ENCODE peak calls at places on chromosome 14, in five cellular contexts. F, A, I, D and M are unnamed samples.

GRCh38 chr14:69069020-69069421 is 83.9 kb downstream of the DCAF5 start:
- DNase-seq in I (no peak), D (no peak), A (no peak), F (no peak), M (no peak)

GRCh38 chr14:104604461-104605449 is at the start of gene TMEM179:
- DNase-seq in A (no peak), D (no peak), I (no peak), F (peak), M (no peak)

GRCh38 chr14:32512813-32513212 is 183.7 kb downstream of the AKAP6 start:
- DNase-seq in D (no peak), I (no peak), A (no peak), F (no peak), M (no peak)

GRCh38 chr14:53411110-53411509 is 258.0 kb upstream of the DDHD1 start:
- DNase-seq in F (no peak), I (no peak), A (no peak), D (no peak), M (no peak)

GRCh38 chr14:77950371-77950770 is 150.5 kb downstream of the ADCK1 start:
- DNase-seq in I (no peak), D (no peak), A (no peak), F (no peak), M (no peak)

GRCh38 chr14:87152701-87153100 is 840.3 kb downstream of the GALC start:
- DNase-seq in F (no peak), A (no peak), I (no peak), D (no peak), M (no peak)

GRCh38 chr14:61620130-61620946 is 75.0 kb upstream of the HIF1A start:
- DNase-seq in F (no peak), A (no peak), I (no peak), D (no peak), M (no peak)

GRCh38 chr14:104576607-104577332 is 2.8 kb upstream of the C14orf180 start:
- DNase-seq in D (no peak), F (no peak), I (no peak), A (no peak), M (no peak)

GRCh38 chr14:31122098-31122611 is 85.4 kb downstream of the HECTD1 start:
- DNase-seq in F (peak), I (no peak), D (no peak), A (no peak), M (no peak)

GRCh38 chr14:39948235-39948634 is 516.0 kb upstream of the FBXO33 start:
- DNase-seq in F (no peak), D (no peak), I (no peak), A (no peak), M (no peak)

GRCh38 chr14:95452176-95452889 is 64.1 kb downstream of the SYNE3 start:
- DNase-seq in F (no peak), D (no peak), A (no peak), I (no peak), M (peak)

GRCh38 chr14:68032154-68032553 is 212.6 kb downstream of the RAD51B start:
- DNase-seq in I (no peak), D (no peak), A (no peak), F (no peak), M (no peak)

GRCh38 chr14:30610719-30611388 is 11.3 kb upstream of the SCFD1 start:
- DNase-seq in I (no peak), D (no peak), F (peak), A (no peak), M (no peak)

GRCh38 chr14:101126376-101127130 is 223.0 kb upstream of the RTL1 start:
- DNase-seq in F (no peak), D (no peak), A (peak), I (no peak), M (no peak)

GRCh38 chr14:37622231-37622923 is 26.9 kb downstream of the TTC6 start:
- DNase-seq in D (no peak), I (no peak), A (no peak), F (no peak), M (peak)

GRCh38 chr14:50407089-50407813 is 10.6 kb upstream of the CDKL1 start:
- DNase-seq in A (no peak), I (no peak), F (no peak), D (no peak), M (no peak)

GRCh38 chr14:69005432-69006148 is 26.5 kb upstream of the ACTN1 start:
- DNase-seq in D (peak), A (peak), F (no peak), I (peak), M (peak)

GRCh38 chr14:87170179-87170578 is 822.8 kb downstream of the GALC start:
- DNase-seq in F (no peak), I (no peak), D (no peak), A (no peak), M (no peak)

GRCh38 chr14:103541494-103541943 is 12.5 kb downstream of the TRMT61A start:
- DNase-seq in A (no peak), F (no peak), D (no peak), I (no peak), M (no peak)

GRCh38 chr14:103542545-103543088 is 13.6 kb downstream of the TRMT61A start:
- DNase-seq in F (no peak), D (no peak), I (no peak), A (no peak), M (peak)

GRCh38 chr14:103543140-103543539 is 14.1 kb downstream of the TRMT61A start:
- DNase-seq in F (no peak), A (no peak), I (no peak), D (no peak), M (no peak)

GRCh38 chr14:103540816-103541493 is 12.0 kb downstream of the TRMT61A start:
- DNase-seq in D (no peak), F (no peak), I (no peak), A (no peak), M (no peak)

DNA sequence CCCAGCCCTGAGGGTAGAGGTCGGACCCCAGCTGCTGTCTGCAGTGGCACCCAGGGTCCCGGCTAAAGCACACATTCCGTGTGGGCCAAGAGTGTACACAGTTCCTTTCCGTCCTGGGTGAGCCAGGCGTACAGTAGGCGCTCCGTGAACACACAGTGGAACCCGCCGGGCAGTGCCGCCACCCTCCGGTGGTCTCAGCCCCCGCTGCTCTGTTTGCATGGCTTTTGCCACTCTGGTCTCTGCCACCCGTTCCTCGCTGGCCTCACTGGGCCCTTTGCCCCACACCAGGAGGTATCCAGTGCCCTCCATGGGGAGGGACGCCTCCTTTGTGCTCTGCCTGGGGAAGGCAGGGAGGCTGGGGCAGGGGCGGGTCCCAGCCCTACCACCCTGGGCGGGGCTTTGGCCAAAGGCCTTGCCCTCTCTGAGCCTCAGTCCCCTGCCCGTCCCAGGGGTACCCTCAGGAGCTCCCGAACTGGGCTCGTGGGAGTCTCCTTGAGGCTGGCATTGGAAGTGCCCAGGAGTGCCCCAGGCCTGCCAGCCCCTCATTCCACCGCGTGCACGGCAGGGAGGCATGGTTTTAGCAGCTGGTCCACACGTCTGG is 13.0 kb downstream of the TRMT61A start:
- DNase-seq in F (no peak), I (no peak), A (no peak), D (no peak), M (peak)
- H3K4me3 ChIP-seq in F (no peak), I (no peak), A (peak), D (no peak), M (no peak)

GRCh38 chr14:59159169-59159568 is 29.3 kb upstream of the DAAM1 start:
- DNase-seq in D (no peak), A (no peak), F (no peak), I (no peak), M (no peak)
- TF ChIP-seq POLR2AphosphoS5 in D (no peak), A (no peak), F (no peak), I (no peak), M (no peak)

GRCh38 chr14:57943038-57943437 is 77.1 kb upstream of the SLC35F4 start:
- DNase-seq in F (no peak), A (no peak), D (no peak), I (no peak), M (no peak)
- H3K4me3 ChIP-seq in F (no peak), A (no peak), D (no peak), I (no peak), M (no peak)

GRCh38 chr14:89701079-89702043 is 253.2 kb downstream of the EFCAB11 start:
- DNase-seq in D (peak), F (peak), I (peak), A (peak), M (peak)
- TF ChIP-seq POLR2AphosphoS5 in D (no peak), F (no peak), I (no peak), A (peak), M (peak)

GRCh38 chr14:23181946-23182345 is 1.5 kb downstream of the SLC7A8 start:
- DNase-seq in D (no peak), A (no peak), F (no peak), I (no peak), M (no peak)
- H3K4me3 ChIP-seq in D (peak), A (peak), F (no peak), I (no peak), M (peak)

GRCh38 chr14:54839681-54840080 is 62.9 kb downstream of the GCH1 start:
- DNase-seq in A (no peak), D (no peak), I (no peak), F (no peak), M (no peak)
- TF ChIP-seq POLR2AphosphoS5 in A (peak), D (no peak), I (no peak), F (no peak), M (no peak)

GRCh38 chr14:56416213-56416612 is 163.4 kb upstream of the TMEM260 start:
- DNase-seq in D (no peak), A (no peak), F (no peak), I (no peak), M (no peak)

GRCh38 chr14:56413721-56414120 is 165.9 kb upstream of the TMEM260 start:
- DNase-seq in F (no peak), I (no peak), A (no peak), D (no peak), M (no peak)

GRCh38 chr14:56412453-56413434 is 166.9 kb upstream of the TMEM260 start:
- DNase-seq in I (no peak), A (no peak), D (no peak), F (no peak), M (no peak)

GRCh38 chr14:56417173-56417572 is 162.4 kb upstream of the TMEM260 start:
- DNase-seq in I (no peak), A (no peak), F (no peak), D (no peak), M (no peak)

GRCh38 chr14:56414231-56414630 is 165.4 kb upstream of the TMEM260 start:
- DNase-seq in I (no peak), D (no peak), F (no peak), A (no peak), M (no peak)
- H3K4me3 ChIP-seq in I (no peak), D (no peak), F (no peak), A (no peak), M (no peak)

GRCh38 chr14:75906228-75906627 is 75.6 kb downstream of the TGFB3 start:
- DNase-seq in D (no peak), A (no peak), I (no peak), F (no peak), M (no peak)
- TF ChIP-seq POLR2AphosphoS5 in D (no peak), A (no peak), I (no peak), F (no peak), M (no peak)

DNA sequence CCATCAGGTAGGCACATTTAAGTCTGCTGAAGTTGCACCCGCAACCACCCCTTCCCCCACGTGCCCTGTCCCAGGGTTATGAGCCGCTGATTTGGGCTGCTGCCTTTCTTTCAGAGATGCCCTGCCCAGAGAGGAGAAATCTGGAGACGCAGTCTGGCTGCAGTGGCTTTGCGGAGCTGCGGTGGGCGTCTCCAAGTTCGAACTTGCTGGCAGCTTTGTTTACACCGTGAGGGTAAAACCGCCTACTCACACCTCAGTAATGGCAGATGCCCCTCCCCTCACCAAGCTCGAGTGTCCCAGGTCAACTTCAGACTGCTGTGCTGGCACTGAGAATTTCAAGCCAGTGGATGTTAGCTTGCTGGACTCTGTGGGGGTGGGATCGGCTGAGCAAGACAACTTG is 14.7 kb downstream of the PTCSC3 start:
- DNase-seq in A (no peak), I (no peak), D (no peak), F (no peak), M (no peak)
- H3K4me3 ChIP-seq in A (no peak), I (no peak), D (no peak), F (no peak), M (no peak)